ENCODE peak calls at places on chromosomes 7 and 10, in ten cellular contexts. J, E, X, D, P, Z, H, V, Y and C are unnamed samples. For H3K4me1, the result is how much of the 10 kb centered on the place peaks cover.

GRCh38 chr7:97064972-97065587 is 40.4 kb upstream of the DLX5 start:
- DNase-seq in E (peak), D (no peak), P (peak), Z (no peak), V (peak), X (no peak), Y (no peak), H (no peak), J (no peak), C (no peak)

GRCh38 chr10:17802966-17803365 is 6.2 kb upstream of the MRC1 start:
- DNase-seq in D (no peak), Y (no peak), Z (no peak), V (no peak), P (no peak), E (peak), J (no peak), H (no peak), X (no peak), C (peak)

GRCh38 chr10:97539523-97540200 is 32.9 kb upstream of the ANKRD2 start:
- DNase-seq in V (peak), H (peak), P (no peak), Z (no peak), X (peak), E (peak), J (no peak), D (peak), Y (no peak), C (peak)

GRCh38 chr10:72612203-72612826 is 13.6 kb downstream of the MICU1 start:
- DNase-seq in X (no peak), E (no peak), P (no peak), J (no peak), Y (no peak), D (no peak), H (no peak), Z (no peak), V (peak), C (no peak)

GRCh38 chr10:27391325-27391724 is 112.8 kb upstream of the RAB18 start:
- DNase-seq in J (no peak), H (no peak), Y (no peak), D (no peak), P (peak), V (no peak), Z (no peak), X (no peak), E (no peak), C (no peak)

GRCh38 chr10:92131271-92131820 is 159.5 kb downstream of the CPEB3 start:
- DNase-seq in P (no peak), E (no peak), X (no peak), J (no peak), H (no peak), D (no peak), Z (no peak), Y (no peak), V (no peak), C (no peak)

GRCh38 chr7:142557971-142558582 is 191.2 kb upstream of the PRSS1 start:
- DNase-seq in Z (no peak), E (no peak), J (peak), Y (no peak), D (no peak), X (no peak), V (peak), P (peak), H (peak), C (no peak)

GRCh38 chr10:132021504-132022143 is 39.9 kb upstream of the BNIP3 start:
- DNase-seq in E (no peak), P (no peak), Y (no peak), V (no peak), X (no peak), D (no peak), H (no peak), J (no peak), Z (no peak), C (peak)

GRCh38 chr10:119644215-119644826 is 6.9 kb upstream of the BAG3 start:
- DNase-seq in X (no peak), V (no peak), J (no peak), Z (no peak), P (no peak), Y (no peak), D (no peak), E (no peak), H (no peak), C (peak)

GRCh38 chr10:58546722-58547121 is 34.0 kb downstream of the BICC1 start:
- DNase-seq in H (no peak), D (no peak), Z (no peak), P (no peak), Y (no peak), J (no peak), X (no peak), E (no peak), V (no peak), C (no peak)

GRCh38 chr10:98390406-98390805 is 24.6 kb downstream of the PYROXD2 start:
- DNase-seq in Z (no peak), D (no peak), V (no peak), Y (no peak), J (no peak), P (no peak), X (no peak), E (no peak), H (no peak), C (no peak)

GRCh38 chr7:155674556-155674955 is 30.1 kb downstream of the RBM33 start:
- DNase-seq in H (no peak), V (no peak), D (no peak), X (no peak), P (no peak), J (no peak), E (no peak), Y (no peak), Z (no peak), C (no peak)

GRCh38 chr7:18715988-18716387 is 220.4 kb downstream of the HDAC9 start:
- DNase-seq in D (no peak), H (no peak), V (no peak), J (no peak), X (no peak), E (no peak), Y (no peak), P (no peak), Z (no peak), C (no peak)

GRCh38 chr10:69738858-69739435 is 62.8 kb upstream of the COL13A1 start:
- DNase-seq in D (no peak), Y (no peak), V (no peak), X (no peak), P (no peak), E (no peak), J (no peak), Z (no peak), H (no peak), C (peak)

GRCh38 chr10:615583-616152 is 73.8 kb downstream of the DIP2C start:
- DNase-seq in E (peak), Y (no peak), V (peak), X (peak), H (no peak), P (peak), Z (no peak), J (no peak), D (no peak), C (peak)

GRCh38 chr7:3159445-3159844 is 115.8 kb upstream of the CARD11 start:
- DNase-seq in D (no peak), V (no peak), Y (no peak), P (no peak), H (no peak), X (no peak), J (no peak), E (no peak), Z (no peak), C (no peak)

GRCh38 chr7:111138196-111138569 is 47.3 kb downstream of the LRRN3 start:
- DNase-seq in E (peak), D (no peak), P (peak), Z (peak), H (peak), J (peak), Y (no peak), X (peak), V (peak), C (no peak)

GRCh38 chr7:135905355-135905754 is 71.8 kb downstream of the MTPN start:
- DNase-seq in X (no peak), D (no peak), Z (no peak), Y (no peak), J (no peak), E (no peak), H (no peak), V (no peak), P (no peak), C (no peak)

GRCh38 chr10:33106767-33107166 is 148.7 kb upstream of the ITGB1 start:
- DNase-seq in J (no peak), Z (no peak), D (no peak), H (no peak), P (no peak), X (no peak), Y (no peak), V (no peak), E (no peak), C (no peak)

GRCh38 chr10:33109384-33109783 is 151.4 kb upstream of the ITGB1 start:
- DNase-seq in H (no peak), P (no peak), X (no peak), D (no peak), J (no peak), V (no peak), E (no peak), Y (no peak), Z (no peak), C (no peak)

GRCh38 chr10:33111652-33112051 is 153.6 kb upstream of the ITGB1 start:
- DNase-seq in J (no peak), E (no peak), H (no peak), X (no peak), V (no peak), D (no peak), P (no peak), Y (no peak), Z (no peak), C (no peak)

GRCh38 chr10:33107953-33108352 is 149.9 kb upstream of the ITGB1 start:
- DNase-seq in V (no peak), X (no peak), E (no peak), Z (no peak), H (no peak), J (no peak), P (no peak), D (no peak), Y (no peak), C (no peak)

GRCh38 chr10:33109788-33110469 is 151.9 kb upstream of the ITGB1 start:
- DNase-seq in D (no peak), V (no peak), H (no peak), Z (no peak), X (no peak), P (no peak), E (peak), Y (no peak), J (no peak), C (no peak)
- H3K4me1 ChIP-seq in D (under half), V (under half), H (under half), Z (under half), X (under half), P (under half), E (under half), Y (under half), J (under half), C (under half)

GRCh38 chr7:117126631-117127030 is 173.3 kb downstream of the ST7 start:
- DNase-seq in Z (no peak), P (no peak), H (no peak), X (no peak), J (no peak), Y (no peak), E (no peak), V (no peak), D (no peak), C (no peak)
- H3K4me1 ChIP-seq in Z (under half), P (under half), H (under half), X (under half), J (under half), Y (under half), E (half or more), V (under half), D (under half), C (half or more)

GRCh38 chr7:148856035-148856881 is 27.8 kb downstream of the EZH2 start:
- DNase-seq in V (peak), Y (peak), P (peak), E (no peak), H (no peak), J (peak), X (peak), Z (no peak), D (no peak), C (peak)

GRCh38 chr7:148854975-148855374 is 29.1 kb downstream of the EZH2 start:
- DNase-seq in V (no peak), J (no peak), E (no peak), D (no peak), X (no peak), Z (no peak), P (no peak), Y (no peak), H (no peak), C (no peak)

GRCh38 chr7:148862481-148862880 is 21.6 kb downstream of the EZH2 start:
- DNase-seq in D (no peak), Y (no peak), E (no peak), H (no peak), P (no peak), J (no peak), Z (no peak), X (no peak), V (no peak), C (no peak)

GRCh38 chr7:148856891-148857290 is 27.2 kb downstream of the EZH2 start:
- DNase-seq in J (no peak), E (peak), P (peak), H (no peak), V (no peak), Z (no peak), X (no peak), Y (no peak), D (no peak), C (no peak)

GRCh38 chr7:148858489-148858888 is 25.6 kb downstream of the EZH2 start:
- DNase-seq in J (no peak), E (no peak), Y (no peak), P (no peak), D (no peak), X (no peak), Z (no peak), V (no peak), H (no peak), C (no peak)
- H3K4me1 ChIP-seq in J (under half), E (under half), Y (under half), P (under half), D (under half), X (under half), Z (under half), V (under half), H (under half), C (under half)

GRCh38 chr7:73891178-73891885 is 30.4 kb downstream of the TMEM270 start:
- DNase-seq in Y (no peak), V (no peak), X (no peak), P (no peak), Z (no peak), J (no peak), D (no peak), H (no peak), E (no peak), C (peak)
- H3K4me1 ChIP-seq in Y (half or more), V (under half), X (under half), P (under half), Z (under half), J (under half), D (under half), H (under half), E (half or more), C (half or more)

GRCh38 chr7:21851445-21852043 is 94.2 kb downstream of the CDCA7L start:
- DNase-seq in V (no peak), X (no peak), Z (no peak), J (no peak), D (no peak), Y (no peak), H (no peak), E (no peak), P (no peak), C (no peak)
- H3K4me1 ChIP-seq in V (under half), X (under half), Z (under half), J (under half), D (under half), Y (under half), H (under half), E (under half), P (under half), C (under half)

GRCh38 chr10:100182908-100183307 is 2.9 kb downstream of the ERLIN1 start:
- DNase-seq in J (no peak), P (no peak), Y (no peak), Z (no peak), X (no peak), V (no peak), E (no peak), D (no peak), H (no peak), C (no peak)

GRCh38 chr10:100183482-100183881 is 2.3 kb downstream of the ERLIN1 start:
- DNase-seq in D (no peak), Z (no peak), E (no peak), H (no peak), Y (no peak), V (peak), X (no peak), J (peak), P (peak), C (peak)

GRCh38 chr10:100184426-100185219 is 1.2 kb downstream of the ERLIN1 start:
- DNase-seq in X (no peak), Z (no peak), H (no peak), E (no peak), Y (no peak), J (peak), D (no peak), P (peak), V (peak), C (peak)

GRCh38 chr10:100185364-100186252 is at the start of gene ERLIN1:
- DNase-seq in Z (peak), V (peak), J (peak), D (peak), Y (peak), X (peak), E (peak), P (peak), H (peak), C (peak)

DNA sequence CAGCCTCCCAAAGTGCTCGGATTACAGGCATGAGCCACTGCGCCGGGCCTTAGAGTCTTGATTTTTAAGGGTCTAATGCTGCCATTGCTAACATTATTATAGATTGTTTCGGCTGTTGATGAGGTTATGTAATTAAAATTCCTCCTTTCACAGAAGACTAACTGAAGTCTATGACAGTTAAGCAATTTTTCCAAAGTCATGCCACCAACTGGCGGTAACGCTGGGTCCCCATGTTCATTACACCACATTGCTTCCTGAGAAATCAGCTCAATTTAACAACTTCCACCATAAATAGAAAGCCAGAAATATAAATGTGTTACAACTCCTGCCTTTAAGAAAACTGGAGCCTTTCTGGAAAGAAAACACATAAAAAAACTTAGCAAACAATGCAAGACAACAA is 3.5 kb downstream of the ERLIN1 start:
- DNase-seq in X (no peak), D (no peak), E (no peak), Z (no peak), J (no peak), H (no peak), Y (no peak), P (no peak), V (no peak), C (no peak)
- H3K4me1 ChIP-seq in X (under half), D (under half), E (under half), Z (under half), J (under half), H (under half), Y (under half), P (under half), V (under half), C (under half)

GRCh38 chr7:45001138-45001694 is 1.2 kb downstream of the CCM2 start:
- DNase-seq in P (peak), H (no peak), X (no peak), J (peak), Z (no peak), V (peak), E (peak), D (no peak), Y (no peak), C (peak)
- H3K4me1 ChIP-seq in P (under half), H (under half), X (under half), J (under half), Z (under half), V (under half), E (under half), D (under half), Y (under half), C (under half)

DNA sequence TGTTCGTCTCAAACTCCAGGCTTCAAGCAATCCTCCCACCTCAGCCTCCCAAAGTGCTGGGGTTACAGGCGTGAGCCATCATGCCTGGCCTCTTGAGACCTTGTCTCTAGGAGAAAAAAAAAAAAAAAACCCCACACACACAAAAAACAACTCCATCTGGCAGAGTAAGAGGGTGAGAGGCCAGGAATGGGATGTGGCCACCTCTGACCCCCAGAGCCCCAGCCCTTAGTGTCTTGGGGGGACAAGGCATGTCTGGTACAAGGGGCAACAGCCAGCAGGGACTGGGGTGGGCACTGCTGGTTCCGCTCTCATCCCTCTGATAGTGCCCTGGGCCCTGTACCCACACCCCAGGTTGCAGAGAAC is 15.6 kb upstream of the TNRC18 start:
- DNase-seq in X (no peak), Y (no peak), V (no peak), J (no peak), Z (no peak), P (no peak), E (no peak), H (no peak), D (no peak), C (peak)
- H3K4me1 ChIP-seq in X (under half), Y (under half), V (under half), J (under half), Z (under half), P (under half), E (under half), H (under half), D (under half), C (under half)

DNA sequence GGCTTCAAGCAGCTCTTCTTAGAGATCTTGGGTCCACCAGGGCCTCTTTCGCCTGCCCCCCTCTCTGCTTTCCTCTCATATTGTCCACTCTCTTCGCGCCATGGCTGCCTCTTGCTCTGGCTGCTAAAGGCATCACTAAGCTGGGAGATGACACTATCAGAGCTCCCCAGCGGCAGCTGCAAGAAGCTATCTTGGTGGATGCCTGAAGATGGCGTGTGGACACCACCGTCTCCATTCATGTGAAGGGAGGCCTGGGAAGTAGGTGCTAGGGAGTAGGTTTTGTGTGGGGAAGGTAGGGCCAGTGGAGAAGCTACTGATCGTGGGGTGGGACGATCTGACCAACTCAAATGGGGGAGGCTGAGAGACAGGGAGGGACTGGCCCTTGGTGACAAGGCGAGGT is 45.9 kb upstream of the PDLIM1 start:
- DNase-seq in V (no peak), D (no peak), X (no peak), Y (no peak), P (no peak), E (no peak), Z (no peak), H (no peak), J (no peak), C (no peak)
- H3K4me1 ChIP-seq in V (under half), D (under half), X (under half), Y (under half), P (under half), E (under half), Z (half or more), H (under half), J (under half), C (under half)